ENCODE peak calls at places on chromosomes 1 and 21, in seven cellular contexts. N is foreskin fibroblast; G is left cardiac atrium; T is stimulated activated CD4-positive, alpha-beta T cell treated with anti-CD3 and anti-CD28 coated beads, Interleukin-12 subunit alpha, Interleukin-12 subunit beta, amount 100 ng/mL, for 48 hours; W is fibroblast of pulmonary artery; I is anterior cingulate cortex; X is T follicular helper cell. S is an unnamed sample.

GRCh38 chr1:39885516-39885915 is 2.2 kb upstream of the TRIT1 start:
- DNase-seq in N (no peak), G (no peak), T (no peak), W (no peak), I (no peak), X (no peak), S (no peak)

GRCh38 chr1:188846468-188846867 is 1631.2 kb downstream of the BRINP3 start:
- DNase-seq in N (no peak), G (no peak), T (no peak), W (no peak), I (no peak), X (no peak), S (no peak)

GRCh38 chr1:186541003-186541402 is 80.1 kb upstream of the PDC start:
- DNase-seq in N (no peak), G (no peak), T (no peak), W (no peak), I (no peak), X (no peak), S (no peak)

GRCh38 chr1:30418426-30419245 is 304.7 kb downstream of the MATN1 start:
- DNase-seq in N (no peak), G (no peak), T (no peak), W (no peak), I (no peak), X (no peak), S (no peak)

GRCh38 chr1:84300991-84301758 is at the start of gene SAMD13:
- DNase-seq in N (peak; percentile 63), G (peak; percentile 81), T (no peak), W (peak; percentile 86), I (peak; percentile 69), X (peak; percentile 30), S (no peak)

GRCh38 chr1:153099646-153100045 is 5.3 kb upstream of the SPRR2E start:
- DNase-seq in N (no peak), G (no peak), T (no peak), W (no peak), I (no peak), X (no peak), S (no peak)

GRCh38 chr1:29539971-29540370 is 303.6 kb downstream of the PTPRU start:
- DNase-seq in N (no peak), G (no peak), T (no peak), W (no peak), I (no peak), X (no peak), S (no peak)

GRCh38 chr1:75908717-75909152 is 23.5 kb downstream of the ASB17 start:
- DNase-seq in N (peak; percentile 35), G (no peak), T (no peak), W (peak; percentile 71), I (no peak), X (no peak), S (no peak)

GRCh38 chr1:77509051-77509492 is 173.4 kb downstream of the ZZZ3 start:
- DNase-seq in N (no peak), G (no peak), T (no peak), W (peak; percentile 20), I (peak; percentile 17), X (no peak), S (no peak)

GRCh38 chr1:6034750-6035096 is 11.0 kb upstream of the KCNAB2 start:
- DNase-seq in N (no peak), G (no peak), T (no peak), W (no peak), I (no peak), X (no peak), S (no peak)

GRCh38 chr1:17429183-17429582 is 10.3 kb downstream of the RCC2 start:
- DNase-seq in N (no peak), G (no peak), T (no peak), W (no peak), I (no peak), X (no peak), S (no peak)

GRCh38 chr21:17725339-17725738 is 93.8 kb downstream of the C21orf91 start:
- DNase-seq in N (no peak), G (no peak), T (no peak), W (no peak), I (no peak), X (no peak), S (no peak)

GRCh38 chr1:25828491-25828890 is 8.7 kb downstream of the MTFR1L start:
- DNase-seq in N (no peak), G (no peak), T (no peak), W (no peak), I (no peak), X (no peak), S (no peak)

GRCh38 chr21:28669978-28670377 is 322.7 kb downstream of the LTN1 start:
- DNase-seq in N (no peak), G (no peak), T (no peak), W (no peak), I (no peak), X (no peak), S (no peak)

GRCh38 chr21:42784276-42784675 is 95.1 kb downstream of the WDR4 start:
- DNase-seq in N (no peak), G (peak; percentile 46), T (no peak), W (no peak), I (no peak), X (no peak), S (no peak)

S was measured in esophagus squamous epithelium.